ENCODE peak calls at places on chromosome 10, in seven cellular contexts. V is body of pancreas, M is tibial artery, G is K562, A is thoracic aorta, S is prostate gland, E is colonic mucosa. T is an unnamed sample.

GRCh38 chr10:43573250-43574034 is 974 bp downstream of the ZNF239 start:
- DNase-seq in A (no peak), S (no peak), G (peak; percentile 30), V (no peak), M (no peak), E (no peak), T (no peak)

GRCh38 chr10:23395017-23395416 is 43.9 kb upstream of the OTUD1 start:
- DNase-seq in S (no peak), A (no peak), V (no peak), E (no peak), M (no peak), G (no peak), T (no peak)

GRCh38 chr10:77820349-77820748 is 106.2 kb downstream of the DLG5 start:
- DNase-seq in E (no peak), M (no peak), V (no peak), G (no peak), A (no peak), S (no peak), T (no peak)

GRCh38 chr10:121237718-121238117 is 360.5 kb downstream of the FGFR2 start:
- DNase-seq in E (no peak), M (no peak), G (no peak), A (no peak), V (no peak), S (no peak), T (no peak)

GRCh38 chr10:71092812-71093391 is 119.5 kb upstream of the UNC5B start:
- DNase-seq in S (peak; percentile 21), G (no peak), M (peak; percentile 68), E (no peak), V (no peak), A (no peak), T (no peak)

GRCh38 chr10:118276203-118276602 is 65.9 kb downstream of the FAM204A start:
- DNase-seq in M (no peak), G (no peak), A (no peak), S (no peak), E (no peak), V (no peak), T (no peak)

GRCh38 chr10:1944487-1944886 is 207.2 kb upstream of the ADARB2 start:
- DNase-seq in V (no peak), A (no peak), E (no peak), S (no peak), M (no peak), G (no peak), T (no peak)

GRCh38 chr10:31041011-31041410 is 9.3 kb upstream of the ZNF438 start:
- DNase-seq in V (no peak), G (no peak), M (no peak), E (no peak), S (no peak), A (no peak), T (no peak)

GRCh38 chr10:43201545-43202131 is 63.4 kb downstream of the CSGALNACT2 start:
- DNase-seq in A (no peak), V (peak; percentile 11), G (no peak), E (peak; percentile 17), M (peak; percentile 53), S (no peak), T (no peak)

GRCh38 chr10:86188326-86188725 is 178.3 kb downstream of the GRID1 start:
- DNase-seq in G (no peak), A (no peak), E (no peak), S (no peak), M (no peak), V (no peak), T (no peak)

DNA sequence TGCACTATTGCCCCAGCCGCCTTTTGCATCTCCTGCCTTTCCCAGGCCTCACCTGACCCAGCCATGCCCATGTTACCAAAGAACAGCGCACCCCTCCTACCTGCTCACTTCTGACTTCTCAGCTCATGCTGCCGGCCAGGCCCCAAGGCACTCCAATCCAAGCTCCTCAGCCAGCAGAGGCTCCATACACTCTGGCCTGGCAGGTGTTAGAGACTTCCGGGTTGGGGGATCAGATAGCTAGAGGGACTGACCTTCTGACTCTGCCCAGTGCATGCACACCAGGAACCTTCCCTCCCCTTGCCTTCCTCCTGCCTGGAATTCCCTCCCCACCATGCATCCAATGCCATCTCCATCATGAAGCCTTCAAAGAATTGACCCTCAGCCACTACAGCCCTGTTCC is 56.2 kb upstream of the ZMIZ1 start:
- DNase-seq in G (no peak), V (no peak), M (no peak), A (no peak), E (no peak), S (no peak), T (no peak)
- TF ChIP-seq CTCF in G (no peak), V (no peak), M (no peak), A (no peak), E (no peak), S (no peak), T (no peak)

DNA sequence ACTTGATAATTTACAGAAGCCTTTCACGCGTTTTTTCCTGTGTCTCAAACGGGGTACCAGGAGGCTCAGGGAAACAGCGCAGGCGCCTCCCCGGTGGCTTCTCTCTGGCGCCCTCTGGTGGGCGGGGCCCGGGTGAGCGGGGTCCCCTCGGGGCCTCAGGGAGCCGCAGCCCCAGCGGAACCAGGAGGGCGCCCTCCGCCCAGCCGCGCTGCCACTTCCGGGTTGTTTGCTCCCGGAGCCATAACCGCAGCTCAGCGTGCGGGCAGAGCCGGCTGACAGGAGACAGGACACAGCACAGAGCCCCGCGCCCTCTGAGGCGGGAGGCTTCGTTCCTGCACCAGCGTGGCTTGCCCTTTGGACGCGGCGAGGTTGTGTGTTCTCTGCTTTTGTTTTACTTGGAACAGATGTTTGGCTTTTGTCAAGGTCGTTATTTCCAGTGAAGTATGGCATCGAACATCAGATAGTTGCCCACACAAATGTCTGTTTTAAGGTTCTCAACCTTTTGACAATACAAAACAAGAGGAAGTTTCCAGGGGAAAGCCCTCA is 6.9 kb upstream of the CYP2E1 start:
- DNase-seq in A (no peak), M (peak; percentile 79), V (peak; percentile 92), G (peak; percentile 88), E (peak; percentile 88), S (peak; percentile 49), T (peak; percentile 83)
- H3K4me3 ChIP-seq in A (peak overlapping the region; percentile 69), M (peak overlapping the region; percentile 42), V (no peak overlapping the region), G (no peak overlapping the region), E (peak overlapping the region; percentile 29), S (peak overlapping the region; percentile 15), T (peak overlapping the region; percentile 60)

DNA sequence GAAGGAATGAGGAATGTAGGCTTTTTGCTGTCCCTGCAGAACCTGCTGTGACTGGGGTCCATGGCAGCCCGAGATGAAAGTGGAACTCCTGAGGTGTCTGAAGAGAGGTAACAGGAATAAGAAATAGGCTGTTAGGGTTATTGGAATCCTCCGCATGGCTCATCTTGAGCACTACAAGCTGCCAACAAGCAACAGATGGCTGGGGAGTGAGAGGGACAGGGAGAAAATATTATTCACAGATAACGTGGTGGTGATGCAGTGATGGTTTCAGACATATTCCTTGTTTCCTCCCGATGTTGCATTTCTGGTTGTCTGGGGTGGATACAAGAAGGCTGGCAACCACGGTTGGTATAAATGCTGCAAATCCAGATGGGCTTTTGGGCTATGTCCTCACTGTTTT is 46.1 kb downstream of the AP3M1 start:
- DNase-seq in E (no peak), A (no peak), S (no peak), V (no peak), G (no peak), M (no peak), T (no peak)
- H3K36me3 ChIP-seq in E (peaks cover 25% of the 10 kb centered on the region), A (peaks cover 66% of the 10 kb centered on the region), S (peaks cover 16% of the 10 kb centered on the region), V (no peaks in the 10 kb centered on the region), G (peaks cover 92% of the 10 kb centered on the region), M (peaks cover 95% of the 10 kb centered on the region), T (peaks cover 2% of the 10 kb centered on the region)

GRCh38 chr10:58715056-58715455 is 202.4 kb downstream of the BICC1 start:
- DNase-seq in V (no peak), S (no peak), E (no peak), M (no peak), G (no peak), A (no peak), T (no peak)

GRCh38 chr10:58712136-58712535 is 199.5 kb downstream of the BICC1 start:
- DNase-seq in E (no peak), A (no peak), M (no peak), S (no peak), V (no peak), G (no peak), T (no peak)

GRCh38 chr10:58712982-58713381 is 200.3 kb downstream of the BICC1 start:
- DNase-seq in A (no peak), G (no peak), M (no peak), S (no peak), V (no peak), E (no peak), T (no peak)

GRCh38 chr10:58718596-58718995 is 205.9 kb downstream of the BICC1 start:
- DNase-seq in A (no peak), G (no peak), M (no peak), E (no peak), V (no peak), S (no peak), T (no peak)

GRCh38 chr10:58714436-58714835 is 201.8 kb downstream of the BICC1 start:
- DNase-seq in E (no peak), G (no peak), A (no peak), V (no peak), S (no peak), M (no peak), T (no peak)
- TF ChIP-seq CTCF in E (no peak), G (no peak), A (no peak), V (no peak), S (no peak), M (no peak), T (no peak)

GRCh38 chr10:124605856-124606812 is 138.0 kb downstream of the FAM53B start:
- DNase-seq in A (no peak), V (no peak), S (no peak), G (no peak), M (no peak), E (no peak), T (no peak)
- H3K4me3 ChIP-seq in A (no peak overlapping the region), V (no peak overlapping the region), S (no peak overlapping the region), G (no peak overlapping the region), M (no peak overlapping the region), E (no peak overlapping the region), T (no peak overlapping the region)

DNA sequence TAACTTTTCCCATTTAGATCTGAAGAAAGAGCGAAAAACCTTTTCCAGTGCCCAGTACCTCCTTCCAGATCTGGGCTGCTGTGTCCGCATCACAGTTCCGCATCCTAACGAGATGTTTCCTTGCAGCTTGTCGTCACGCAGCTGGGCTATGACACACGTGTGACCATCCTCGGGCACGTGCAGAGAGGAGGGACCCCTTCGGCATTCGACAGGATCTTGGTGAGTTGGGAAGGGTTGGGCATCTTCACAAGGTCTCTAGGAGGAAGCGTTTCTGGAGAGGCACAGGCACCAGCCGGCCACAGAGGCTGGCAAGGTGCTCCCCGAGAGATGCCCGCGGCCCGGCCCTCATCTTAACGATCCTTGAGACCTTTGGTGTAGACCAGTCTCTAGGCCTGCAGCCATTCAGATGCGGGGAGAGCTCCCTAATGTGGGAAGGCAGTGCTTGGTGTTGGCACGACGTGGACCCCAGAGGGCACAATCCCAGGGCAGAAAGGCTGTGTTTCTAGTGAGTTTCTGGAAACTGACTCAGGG is 41.3 kb downstream of the PFKP start:
- DNase-seq in A (no peak), E (no peak), G (no peak), V (no peak), S (no peak), M (no peak), T (no peak)
- H3K36me3 ChIP-seq in A (peaks cover 31% of the 10 kb centered on the region), E (peaks cover 27% of the 10 kb centered on the region), G (peaks cover 85% of the 10 kb centered on the region), V (no peaks in the 10 kb centered on the region), S (peaks cover 5% of the 10 kb centered on the region), M (peaks cover 72% of the 10 kb centered on the region), T (peaks cover 53% of the 10 kb centered on the region)

T was measured in GM06990.